ENCODE peak calls at places on chromosomes 6 and 20, in nine cellular contexts. J, Z, X, B, Y, U, T, W and A are unnamed samples.

GRCh38 chr6:158863646-158864045 is 44.5 kb upstream of the EZR start:
- DNase-seq in J (no peak), Z (no peak), X (no peak), B (no peak), Y (no peak), U (peak; percentile 76), T (no peak), W (no peak), A (no peak)

GRCh38 chr20:32164984-32165735 is 42.4 kb downstream of the PLAGL2 start:
- DNase-seq in J (no peak), Z (peak; percentile 94), X (no peak), B (no peak), Y (no peak), U (no peak), T (no peak), W (no peak), A (no peak)

GRCh38 chr20:34017610-34018009 is 23.9 kb downstream of the RALY start:
- DNase-seq in J (no peak), Z (peak; percentile 46), X (no peak), B (no peak), Y (no peak), U (peak; percentile 57), T (no peak), W (no peak), A (no peak)

GRCh38 chr6:54236984-54237383 is 71.3 kb upstream of the TINAG start:
- DNase-seq in J (no peak), Z (no peak), X (no peak), B (no peak), Y (no peak), U (no peak), T (no peak), W (no peak), A (no peak)

GRCh38 chr6:49939993-49940498 is 23.9 kb downstream of the DEFB114 start:
- DNase-seq in J (no peak), Z (no peak), X (no peak), B (no peak), Y (no peak), U (no peak), T (no peak), W (no peak), A (no peak)

GRCh38 chr6:105675715-105676397 is 273.0 kb upstream of the PREP start:
- DNase-seq in J (no peak), Z (peak; percentile 23), X (no peak), B (no peak), Y (no peak), U (peak; percentile 38), T (no peak), W (peak; percentile 8), A (peak; percentile 16)

GRCh38 chr20:47784599-47785320 is 521 bp downstream of the SULF2 start:
- DNase-seq in J (no peak), Z (peak; percentile 67), X (peak; percentile 38), B (no peak), Y (no peak), U (peak; percentile 53), T (peak; percentile 23), W (peak; percentile 55), A (no peak)

GRCh38 chr6:88848870-88849269 is 114.5 kb downstream of the RNGTT start:
- DNase-seq in J (no peak), Z (no peak), X (no peak), B (no peak), Y (no peak), U (no peak), T (no peak), W (no peak), A (no peak)

GRCh38 chr6:131758920-131759319 is 48.1 kb upstream of the CTAGE9 start:
- DNase-seq in J (no peak), Z (no peak), X (no peak), B (no peak), Y (no peak), U (no peak), T (no peak), W (no peak), A (no peak)

GRCh38 chr6:106547961-106548453 is 81.3 kb downstream of the RTN4IP1 start:
- DNase-seq in J (no peak), Z (peak; percentile 60), X (no peak), B (no peak), Y (no peak), U (no peak), T (peak; percentile 29), W (no peak), A (no peak)

GRCh38 chr6:149118737-149119653 is 198.5 kb upstream of the TAB2 start:
- DNase-seq in J (no peak), Z (no peak), X (no peak), B (no peak), Y (no peak), U (no peak), T (no peak), W (no peak), A (no peak)

GRCh38 chr20:32365560-32365959 is 7.4 kb downstream of the ASXL1 start:
- DNase-seq in J (no peak), Z (no peak), X (no peak), B (no peak), Y (no peak), U (no peak), T (no peak), W (no peak), A (no peak)

GRCh38 chr6:143090314-143091044 is 29.8 kb downstream of the AIG1 start:
- DNase-seq in J (no peak), Z (no peak), X (no peak), B (no peak), Y (no peak), U (no peak), T (no peak), W (no peak), A (no peak)

GRCh38 chr20:3000852-3001523 is 42.4 kb upstream of the GNRH2 start:
- DNase-seq in J (no peak), Z (peak; percentile 77), X (no peak), B (no peak), Y (no peak), U (peak; percentile 73), T (no peak), W (no peak), A (peak; percentile 35)

GRCh38 chr20:3818155-3819151 is 1.9 kb upstream of the AP5S1 start:
- DNase-seq in J (peak; percentile 21), Z (peak; percentile 89), X (peak; percentile 87), B (peak; percentile 26), Y (no peak), U (peak; percentile 82), T (peak; percentile 91), W (peak; percentile 70), A (peak; percentile 65)

GRCh38 chr6:150711584-150712501 is 112.2 kb downstream of the PLEKHG1 start:
- DNase-seq in J (peak; percentile 23), Z (peak; percentile 19), X (no peak), B (peak; percentile 68), Y (no peak), U (no peak), T (no peak), W (no peak), A (no peak)

GRCh38 chr6:130625825-130626500 is 201.2 kb upstream of the SMLR1 start:
- DNase-seq in J (no peak), Z (peak; percentile 17), X (no peak), B (no peak), Y (peak; percentile 2), U (no peak), T (no peak), W (peak; percentile 34), A (peak; percentile 22)

GRCh38 chr20:32359633-32360332 is 1.7 kb downstream of the ASXL1 start:
- DNase-seq in J (no peak), Z (peak; percentile 50), X (no peak), B (no peak), Y (no peak), U (no peak), T (no peak), W (no peak), A (no peak)

GRCh38 chr6:168648240-168648639 is 207.3 kb downstream of the SMOC2 start:
- DNase-seq in J (no peak), Z (no peak), X (no peak), B (no peak), Y (no peak), U (no peak), T (no peak), W (no peak), A (no peak)

GRCh38 chr6:4997862-4998261 is 6.0 kb downstream of the RPP40 start:
- DNase-seq in J (no peak), Z (no peak), X (no peak), B (no peak), Y (no peak), U (no peak), T (no peak), W (no peak), A (no peak)

GRCh38 chr20:23419995-23420901 is 1.0 kb downstream of the NAPB start:
- DNase-seq in J (no peak), Z (peak; percentile 70), X (no peak), B (no peak), Y (no peak), U (peak; percentile 31), T (no peak), W (peak; percentile 75), A (peak; percentile 60)

GRCh38 chr6:126542052-126542451 is 202.1 kb downstream of the CENPW start:
- DNase-seq in J (no peak), Z (no peak), X (no peak), B (no peak), Y (no peak), U (no peak), T (no peak), W (no peak), A (no peak)

GRCh38 chr6:142377112-142377848 is 75.5 kb downstream of the ADGRG6 start:
- DNase-seq in J (no peak), Z (peak; percentile 60), X (peak; percentile 88), B (no peak), Y (no peak), U (peak; percentile 87), T (peak; percentile 18), W (no peak), A (no peak)

GRCh38 chr6:161835426-161836029 is 561.7 kb upstream of the AGPAT4 start:
- DNase-seq in J (peak; percentile 24), Z (no peak), X (no peak), B (no peak), Y (no peak), U (no peak), T (peak; percentile 38), W (no peak), A (no peak)

GRCh38 chr6:11785953-11786579 is 7.5 kb upstream of the ADTRP start:
- DNase-seq in J (no peak), Z (no peak), X (no peak), B (no peak), Y (peak; percentile 70), U (no peak), T (no peak), W (peak; percentile 82), A (peak; percentile 85)

GRCh38 chr20:25032065-25032477 is 25.9 kb downstream of the ACSS1 start:
- DNase-seq in J (peak; percentile 73), Z (no peak), X (no peak), B (peak; percentile 68), Y (no peak), U (no peak), T (no peak), W (no peak), A (no peak)

GRCh38 chr20:57053067-57053466 is 213.4 kb downstream of the BMP7 start:
- DNase-seq in J (no peak), Z (no peak), X (no peak), B (no peak), Y (no peak), U (no peak), T (no peak), W (no peak), A (no peak)

GRCh38 chr6:127972815-127973214 is 72.0 kb upstream of the THEMIS start:
- DNase-seq in J (no peak), Z (no peak), X (no peak), B (no peak), Y (no peak), U (no peak), T (no peak), W (no peak), A (no peak)

GRCh38 chr20:53077373-53078205 is 105.4 kb downstream of the TSHZ2 start:
- DNase-seq in J (no peak), Z (peak; percentile 64), X (no peak), B (no peak), Y (no peak), U (no peak), T (no peak), W (no peak), A (no peak)

GRCh38 chr6:6585003-6585311 is 3.6 kb upstream of the LY86 start:
- DNase-seq in J (no peak), Z (no peak), X (no peak), B (no peak), Y (no peak), U (no peak), T (no peak), W (no peak), A (no peak)

GRCh38 chr6:158697798-158698197 is 47.9 kb downstream of the SYTL3 start:
- DNase-seq in J (no peak), Z (no peak), X (no peak), B (no peak), Y (no peak), U (no peak), T (no peak), W (no peak), A (no peak)